ENCODE peak calls at places on chromosomes 1 and 21, in four cellular contexts. S is HepG2, Q is K562, C is H1. W is an unnamed sample. For H3K4me1, the result is how much of the 10 kb centered on the place peaks cover.

GRCh38 chr1:59788825-59789224 is 25.9 kb upstream of the HOOK1 start:
- DNase-seq in S (no peak), Q (no peak), C (no peak), W (no peak)

GRCh38 chr1:35857830-35858229 is 25.2 kb upstream of the AGO1 start:
- DNase-seq in Q (peak), S (no peak), C (no peak), W (peak)

GRCh38 chr1:20265243-20265642 is 25.4 kb upstream of the VWA5B1 start:
- DNase-seq in C (no peak), S (no peak), Q (no peak), W (no peak)

GRCh38 chr1:4027492-4028138 is 127.5 kb upstream of the C1orf174 start:
- DNase-seq in Q (no peak), S (no peak), C (no peak), W (no peak)

GRCh38 chr1:228047183-228047466 is 35.4 kb upstream of the ARF1 start:
- DNase-seq in Q (no peak), C (no peak), S (no peak), W (no peak)

GRCh38 chr1:12282142-12282541 is 52.3 kb downstream of the VPS13D start:
- DNase-seq in C (no peak), Q (no peak), S (no peak), W (no peak)

GRCh38 chr1:24955161-24955560 is 25.1 kb upstream of the RUNX3 start:
- DNase-seq in S (no peak), Q (no peak), C (no peak), W (no peak)

GRCh38 chr1:205437570-205437969 is 15.7 kb upstream of the LEMD1 start:
- DNase-seq in Q (no peak), C (no peak), S (no peak), W (no peak)

GRCh38 chr1:116256875-116257823 is 115.9 kb upstream of the ATP1A1 start:
- DNase-seq in S (no peak), Q (no peak), C (no peak), W (no peak)

GRCh38 chr1:3494321-3495308 is 40.1 kb downstream of the ARHGEF16 start:
- DNase-seq in Q (no peak), C (no peak), S (no peak), W (no peak)

GRCh38 chr1:151846062-151846568 is 6.5 kb upstream of the C2CD4D start:
- DNase-seq in Q (peak), C (no peak), S (peak), W (peak)

GRCh38 chr1:167763525-167764220 is 41.9 kb downstream of the MPZL1 start:
- DNase-seq in C (no peak), S (no peak), Q (no peak), W (no peak)

GRCh38 chr1:921011-921837 is 2.5 kb upstream of the SAMD11 start:
- DNase-seq in C (no peak), S (peak), Q (peak), W (peak)

GRCh38 chr1:1371354-1371740 is 3.7 kb downstream of the AURKAIP1 start:
- DNase-seq in Q (no peak), S (no peak), C (no peak), W (no peak)

GRCh38 chr1:165259236-165259635 is 97.3 kb downstream of the LMX1A start:
- DNase-seq in S (peak), C (no peak), Q (no peak), W (no peak)

GRCh38 chr1:203316626-203317093 is 11.3 kb downstream of the BTG2 start:
- DNase-seq in S (no peak), C (no peak), Q (peak), W (no peak)

GRCh38 chr1:38209986-38210385 is 163.4 kb upstream of the POU3F1 start:
- DNase-seq in S (no peak), Q (no peak), C (no peak), W (no peak)

GRCh38 chr1:13498553-13498952 is 15.2 kb downstream of the LRRC38 start:
- DNase-seq in Q (no peak), S (no peak), C (no peak), W (no peak)

GRCh38 chr1:224211262-224211962 is 28.4 kb downstream of the DEGS1 start:
- DNase-seq in Q (peak), S (peak), C (no peak), W (no peak)

GRCh38 chr1:58722414-58722813 is 22.6 kb upstream of the MYSM1 start:
- DNase-seq in C (no peak), Q (no peak), S (no peak), W (no peak)

GRCh38 chr1:60893111-60893510 is 189.2 kb upstream of the NFIA start:
- DNase-seq in Q (no peak), C (no peak), S (no peak), W (no peak)

GRCh38 chr1:48602349-48602748 is 130.3 kb upstream of the SPATA6 start:
- DNase-seq in C (no peak), S (no peak), Q (no peak), W (no peak)

GRCh38 chr1:156578006-156578405 is 1.5 kb upstream of the TTC24 start:
- DNase-seq in S (no peak), C (no peak), Q (no peak), W (no peak)

GRCh38 chr1:14949270-14949835 is 204.2 kb upstream of the TMEM51 start:
- DNase-seq in Q (no peak), S (no peak), C (no peak), W (no peak)

GRCh38 chr1:175188936-175189335 is 3.6 kb downstream of the KIAA0040 start:
- DNase-seq in Q (peak), S (no peak), C (no peak), W (no peak)

GRCh38 chr21:45590246-45590725 is 48.0 kb upstream of the SLC19A1 start:
- DNase-seq in S (no peak), Q (peak), C (peak), W (peak)

GRCh38 chr21:38505654-38506523 is 7.6 kb upstream of the ERG start:
- DNase-seq in S (peak), C (no peak), Q (peak), W (peak)

GRCh38 chr1:107649023-107649422 is 316.0 kb downstream of the VAV3 start:
- DNase-seq in C (no peak), S (no peak), Q (no peak), W (no peak)

GRCh38 chr1:200374569-200375312 is 35.1 kb downstream of the ZNF281 start:
- DNase-seq in Q (no peak), S (peak), C (peak), W (no peak)

GRCh38 chr1:27409669-27410068 is 17.2 kb downstream of the GPR3 start:
- DNase-seq in S (no peak), C (no peak), Q (no peak), W (no peak)

GRCh38 chr1:242651817-242652216 is 127.3 kb upstream of the PLD5 start:
- DNase-seq in Q (no peak), S (peak), C (peak), W (no peak)

GRCh38 chr1:208242829-208243521 is 1.2 kb downstream of the PLXNA2 start:
- DNase-seq in S (no peak), C (peak), Q (peak), W (no peak)

GRCh38 chr21:25313891-25314646 is 293.2 kb downstream of the MRPL39 start:
- DNase-seq in Q (no peak), C (no peak), S (no peak), W (no peak)

GRCh38 chr1:59952065-59952464 is 25.5 kb upstream of the CYP2J2 start:
- DNase-seq in C (no peak), Q (no peak), S (peak), W (no peak)

GRCh38 chr1:83756984-83757717 is 241.8 kb downstream of the TTLL7 start:
- DNase-seq in S (no peak), C (no peak), Q (no peak), W (no peak)

GRCh38 chr1:182388392-182389134 is 3.0 kb downstream of the GLUL start:
- DNase-seq in C (no peak), Q (no peak), S (no peak), W (no peak)
- TF ChIP-seq JUN in C (no peak), Q (no peak), S (no peak), W (no peak)

GRCh38 chr1:226112626-226113025 is 50.1 kb downstream of the H3-3A start:
- DNase-seq in Q (no peak), C (no peak), S (no peak), W (no peak)
- H3K4me1 ChIP-seq in Q (half or more), C (under half), S (under half), W (under half)

DNA sequence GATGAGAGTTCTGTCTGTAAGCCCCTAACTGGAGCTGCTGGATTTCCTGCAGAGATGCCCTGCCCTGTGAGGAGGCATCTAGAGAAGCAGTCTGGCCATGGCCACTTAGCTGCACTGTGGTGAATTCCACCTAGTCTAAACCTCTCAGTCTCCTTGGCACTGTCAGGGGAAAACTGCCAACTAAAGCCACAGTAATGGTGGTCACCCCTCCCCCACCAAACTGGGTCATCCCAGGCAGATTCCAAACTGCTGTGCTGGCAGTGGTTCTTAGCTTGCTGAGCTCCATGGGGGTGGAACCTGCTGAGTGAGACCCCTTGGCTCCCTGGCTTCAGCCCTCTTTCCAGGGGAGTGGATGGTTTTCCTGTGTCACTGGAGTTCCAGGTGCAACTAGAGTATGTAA is 740.6 kb downstream of the RWDD3 start:
- DNase-seq in S (no peak), Q (no peak), C (no peak), W (no peak)
- TF ChIP-seq MAFK in S (no peak), Q (no peak), C (no peak), W (no peak)

DNA sequence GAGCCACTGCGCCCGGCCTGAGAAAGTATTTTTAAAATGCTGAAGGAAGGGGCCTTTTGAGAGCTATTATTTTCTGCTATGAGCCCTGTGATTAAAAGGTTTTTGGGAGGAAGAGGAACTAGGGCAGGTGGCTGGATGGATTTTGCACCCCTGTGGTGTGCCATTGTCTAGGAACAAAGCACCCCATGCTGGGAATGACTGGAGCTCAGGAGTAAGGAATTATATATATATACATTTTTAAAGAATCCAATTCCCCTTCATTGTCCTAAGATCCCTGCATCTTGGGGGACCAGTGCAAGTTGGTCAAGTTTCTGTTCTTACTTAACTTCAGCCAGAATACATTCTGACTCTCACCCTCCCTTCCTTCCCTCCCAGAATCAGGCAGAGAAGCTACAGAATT is 91.6 kb downstream of the ZNF648 start:
- DNase-seq in C (peak), Q (no peak), S (no peak), W (no peak)
- TF ChIP-seq JUN in C (no peak), Q (no peak), S (no peak), W (no peak)

DNA sequence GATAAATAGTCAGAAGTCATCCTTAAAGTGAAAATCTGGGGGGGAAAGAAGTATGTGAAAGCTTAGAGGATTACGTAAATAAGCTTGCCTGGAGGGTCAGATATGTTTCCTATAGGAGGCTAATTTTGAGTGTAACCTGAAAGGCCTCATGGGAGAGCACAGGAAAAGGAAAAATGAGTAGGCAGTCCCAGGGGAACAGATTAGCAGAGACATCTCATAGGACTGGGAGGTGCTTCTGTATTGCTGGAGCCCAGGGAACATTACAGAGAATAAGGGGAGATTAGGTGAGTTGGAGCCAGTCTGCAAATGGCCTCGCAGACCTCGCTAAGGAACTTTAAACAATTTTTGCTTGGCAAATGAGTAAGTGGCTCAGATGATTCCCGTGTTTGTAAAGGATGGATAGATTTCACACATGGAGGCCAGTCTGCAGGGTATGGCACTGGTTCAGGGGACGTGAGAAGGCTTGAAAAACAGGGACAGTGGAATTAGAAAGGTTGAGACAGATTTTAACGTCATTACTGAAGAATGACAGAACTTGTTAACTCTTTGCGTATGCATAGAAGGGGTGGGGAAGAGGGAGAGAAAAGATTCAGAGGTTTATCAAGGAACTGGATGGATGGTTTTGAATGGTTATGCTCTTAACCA is 149.1 kb downstream of the GREM2 start:
- DNase-seq in Q (no peak), S (no peak), C (no peak), W (no peak)
- H3K4me1 ChIP-seq in Q (under half), S (under half), C (under half), W (under half)

GRCh38 chr21:27429612-27430361 is 462.9 kb upstream of the ADAMTS5 start:
- DNase-seq in C (no peak), S (no peak), Q (no peak), W (no peak)
- TF ChIP-seq MAFK in C (no peak), S (no peak), Q (no peak), W (no peak)

GRCh38 chr1:8026976-8027747 is 1.1 kb upstream of the ERRFI1 start:
- DNase-seq in C (no peak), Q (no peak), S (peak), W (no peak)

GRCh38 chr1:8025671-8026144 is 401 bp downstream of the ERRFI1 start:
- DNase-seq in C (peak), Q (no peak), S (no peak), W (no peak)

GRCh38 chr1:8027748-8028631 is 1.9 kb upstream of the ERRFI1 start:
- DNase-seq in S (peak), Q (no peak), C (no peak), W (peak)

GRCh38 chr1:8025061-8025670 is 943 bp downstream of the ERRFI1 start:
- DNase-seq in S (no peak), Q (no peak), C (no peak), W (no peak)

GRCh38 chr1:8026153-8026975 is at the start of gene ERRFI1:
- DNase-seq in Q (peak), C (peak), S (peak), W (peak)
- TF ChIP-seq JUN in Q (no peak), C (no peak), S (no peak), W (peak)

GRCh38 chr1:235262539-235262938 is 65.4 kb downstream of the ARID4B start:
- DNase-seq in Q (no peak), S (no peak), C (no peak), W (no peak)

GRCh38 chr1:235266325-235266724 is 61.7 kb downstream of the ARID4B start:
- DNase-seq in Q (no peak), C (no peak), S (no peak), W (no peak)

GRCh38 chr1:235264327-235264726 is 63.7 kb downstream of the ARID4B start:
- DNase-seq in C (no peak), S (no peak), Q (no peak), W (no peak)

GRCh38 chr1:235259133-235259778 is 68.7 kb downstream of the ARID4B start:
- DNase-seq in S (no peak), C (no peak), Q (no peak), W (no peak)

GRCh38 chr1:235261243-235261642 is 66.7 kb downstream of the ARID4B start:
- DNase-seq in C (no peak), Q (no peak), S (no peak), W (no peak)
- H3K4me1 ChIP-seq in C (under half), Q (under half), S (under half), W (under half)

W was measured in A549.